ENCODE peak calls at places on chromosomes 11 and 22, in nine cellular contexts. One of them, this sample, is unnamed.

GRCh38 chr22:24503137-24503850 is 8.2 kb downstream of the UPB1 start:
- DNase-seq in A549: peak
- DNase-seq in transverse colon: peak
- DNase-seq in heart left ventricle: peak
- DNase-seq in sigmoid colon: no peak
- DNase-seq in IMR-90: peak
- DNase-seq in stomach: peak
- DNase-seq in right lobe of liver: peak
- DNase-seq in K562: peak
- DNase-seq in this sample: peak

GRCh38 chr22:38243007-38243775 is 29.6 kb downstream of the TMEM184B start:
- DNase-seq in A549: peak
- DNase-seq in transverse colon: peak
- DNase-seq in heart left ventricle: peak
- DNase-seq in sigmoid colon: no peak
- DNase-seq in IMR-90: peak
- DNase-seq in stomach: peak
- DNase-seq in right lobe of liver: no peak
- DNase-seq in K562: no peak
- DNase-seq in this sample: no peak

GRCh38 chr11:16809901-16810668 is 71.6 kb downstream of the C11orf58 start:
- DNase-seq in A549: no peak
- DNase-seq in transverse colon: no peak
- DNase-seq in heart left ventricle: peak
- DNase-seq in sigmoid colon: peak
- DNase-seq in IMR-90: peak
- DNase-seq in stomach: no peak
- DNase-seq in right lobe of liver: peak
- DNase-seq in K562: no peak
- DNase-seq in this sample: peak

GRCh38 chr11:33375688-33376311 is 118.6 kb downstream of the HIPK3 start:
- DNase-seq in A549: no peak
- DNase-seq in transverse colon: no peak
- DNase-seq in heart left ventricle: no peak
- DNase-seq in sigmoid colon: no peak
- DNase-seq in IMR-90: peak
- DNase-seq in stomach: no peak
- DNase-seq in right lobe of liver: no peak
- DNase-seq in K562: no peak
- DNase-seq in this sample: no peak

GRCh38 chr22:49351761-49352221 is 475.9 kb downstream of the BRD1 start:
- DNase-seq in A549: no peak
- DNase-seq in transverse colon: no peak
- DNase-seq in heart left ventricle: no peak
- DNase-seq in sigmoid colon: no peak
- DNase-seq in IMR-90: no peak
- DNase-seq in stomach: peak
- DNase-seq in right lobe of liver: no peak
- DNase-seq in K562: no peak
- DNase-seq in this sample: no peak

GRCh38 chr22:49451070-49451840 is 376.4 kb downstream of the BRD1 start:
- DNase-seq in A549: no peak
- DNase-seq in transverse colon: no peak
- DNase-seq in heart left ventricle: no peak
- DNase-seq in sigmoid colon: no peak
- DNase-seq in IMR-90: no peak
- DNase-seq in stomach: no peak
- DNase-seq in right lobe of liver: no peak
- DNase-seq in K562: no peak
- DNase-seq in this sample: no peak

GRCh38 chr11:65382036-65382803 is at the start of gene SLC25A45:
- DNase-seq in A549: peak
- DNase-seq in transverse colon: peak
- DNase-seq in heart left ventricle: peak
- DNase-seq in sigmoid colon: peak
- DNase-seq in IMR-90: peak
- DNase-seq in stomach: peak
- DNase-seq in right lobe of liver: peak
- DNase-seq in K562: peak
- DNase-seq in this sample: peak

GRCh38 chr11:58275002-58275401 is 6.9 kb upstream of the OR10W1 start:
- DNase-seq in A549: no peak
- DNase-seq in transverse colon: no peak
- DNase-seq in heart left ventricle: no peak
- DNase-seq in sigmoid colon: no peak
- DNase-seq in IMR-90: no peak
- DNase-seq in stomach: no peak
- DNase-seq in right lobe of liver: no peak
- DNase-seq in K562: no peak
- DNase-seq in this sample: no peak

DNA sequence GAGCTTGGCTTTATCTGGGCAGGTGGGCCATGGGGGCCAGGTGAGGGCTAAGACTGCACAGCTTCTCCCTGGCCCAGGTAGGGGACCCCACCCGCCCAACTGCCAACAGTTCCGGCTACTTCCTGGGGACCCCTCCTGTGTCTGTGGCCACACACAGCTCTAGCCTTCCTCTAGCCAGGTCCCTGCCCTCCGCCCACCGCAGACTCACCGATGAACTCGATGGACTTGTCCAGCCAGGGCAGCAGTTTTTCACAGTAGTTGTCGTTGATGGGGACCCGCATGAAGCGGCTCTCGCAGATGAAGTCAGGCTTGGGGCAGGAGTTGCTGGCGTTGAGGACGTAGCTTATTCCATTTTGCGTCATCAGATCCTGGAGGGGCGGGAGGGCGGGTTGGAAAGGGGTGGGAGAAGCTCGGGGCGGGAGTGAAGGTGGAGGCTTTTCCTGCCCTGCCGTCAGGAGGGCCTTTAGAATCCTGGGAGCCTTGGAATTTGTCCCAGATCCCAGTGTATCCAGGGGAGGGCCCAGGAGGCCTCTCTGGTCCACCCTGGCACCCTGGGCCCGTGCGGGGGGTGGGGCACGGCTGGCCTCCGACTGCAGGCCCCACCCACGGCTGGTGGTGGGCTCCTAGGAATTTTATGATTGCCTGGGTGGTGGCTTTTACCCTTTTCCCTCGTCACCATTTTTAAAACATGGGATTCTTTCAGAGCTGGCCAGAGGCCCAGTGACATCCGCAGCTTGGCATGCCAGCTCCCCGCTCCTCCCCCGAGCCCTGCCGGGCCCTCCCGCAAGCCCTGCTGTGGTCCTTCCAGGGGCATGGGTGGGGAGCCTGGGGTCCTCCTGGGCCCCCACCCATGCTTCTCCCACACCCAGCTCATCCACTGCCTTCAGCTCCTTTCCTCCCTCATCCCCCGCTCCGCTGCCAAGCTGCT is 13.9 kb downstream of the DUSP8 start:
- DNase-seq in A549: peak
- DNase-seq in transverse colon: peak
- DNase-seq in heart left ventricle: peak
- DNase-seq in sigmoid colon: peak
- DNase-seq in IMR-90: peak
- DNase-seq in stomach: peak
- DNase-seq in right lobe of liver: peak
- DNase-seq in K562: no peak
- DNase-seq in this sample: peak
- H3K27ac ChIP-seq in A549: peak
- H3K27ac ChIP-seq in transverse colon: peak
- H3K27ac ChIP-seq in heart left ventricle: peak
- H3K27ac ChIP-seq in sigmoid colon: peak
- H3K27ac ChIP-seq in IMR-90: peak
- H3K27ac ChIP-seq in stomach: peak
- H3K27ac ChIP-seq in right lobe of liver: peak
- H3K27ac ChIP-seq in K562: no peak
- H3K27ac ChIP-seq in this sample: peak

DNA sequence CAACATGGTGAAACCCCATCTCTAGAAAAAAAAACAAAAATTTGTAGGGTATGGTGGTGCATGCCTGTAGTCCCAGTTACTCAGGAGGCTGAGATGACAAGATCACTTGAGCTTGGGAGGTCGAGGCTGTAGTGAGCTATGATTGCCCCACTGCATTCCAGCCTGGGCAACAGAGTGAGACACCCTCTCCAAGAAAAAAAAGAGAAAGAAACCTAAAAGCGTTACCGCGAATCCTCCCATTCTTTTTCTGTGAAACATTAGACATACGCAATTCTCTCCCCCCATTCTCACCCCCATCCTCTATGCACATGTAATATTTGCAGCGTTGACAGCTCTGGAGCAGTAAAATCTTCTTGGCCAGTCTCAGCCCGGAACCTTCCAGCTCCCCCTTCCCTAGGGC is 2.1 kb downstream of the LRP4 start:
- DNase-seq in A549: no peak
- DNase-seq in transverse colon: no peak
- DNase-seq in heart left ventricle: no peak
- DNase-seq in sigmoid colon: no peak
- DNase-seq in IMR-90: no peak
- DNase-seq in stomach: no peak
- DNase-seq in right lobe of liver: no peak
- DNase-seq in K562: no peak
- DNase-seq in this sample: peak
- H3K4me3 ChIP-seq in A549: peak
- H3K4me3 ChIP-seq in transverse colon: no peak
- H3K4me3 ChIP-seq in heart left ventricle: peak
- H3K4me3 ChIP-seq in sigmoid colon: peak
- H3K4me3 ChIP-seq in IMR-90: peak
- H3K4me3 ChIP-seq in stomach: peak
- H3K4me3 ChIP-seq in right lobe of liver: no peak
- H3K4me3 ChIP-seq in K562: no peak
- H3K4me3 ChIP-seq in this sample: peak

GRCh38 chr11:34437224-34437879 is 1.4 kb upstream of the CAT start:
- DNase-seq in A549: no peak
- DNase-seq in transverse colon: no peak
- DNase-seq in heart left ventricle: no peak
- DNase-seq in sigmoid colon: no peak
- DNase-seq in IMR-90: no peak
- DNase-seq in stomach: no peak
- DNase-seq in right lobe of liver: no peak
- DNase-seq in K562: no peak
- DNase-seq in this sample: no peak

GRCh38 chr11:34439521-34440258 is 956 bp downstream of the CAT start:
- DNase-seq in A549: no peak
- DNase-seq in transverse colon: peak
- DNase-seq in heart left ventricle: no peak
- DNase-seq in sigmoid colon: no peak
- DNase-seq in IMR-90: no peak
- DNase-seq in stomach: no peak
- DNase-seq in right lobe of liver: peak
- DNase-seq in K562: no peak
- DNase-seq in this sample: no peak

GRCh38 chr11:34443136-34443535 is 4.4 kb downstream of the CAT start:
- DNase-seq in A549: no peak
- DNase-seq in transverse colon: no peak
- DNase-seq in heart left ventricle: no peak
- DNase-seq in sigmoid colon: no peak
- DNase-seq in IMR-90: no peak
- DNase-seq in stomach: no peak
- DNase-seq in right lobe of liver: no peak
- DNase-seq in K562: no peak
- DNase-seq in this sample: no peak

GRCh38 chr11:34441814-34442213 is 3.1 kb downstream of the CAT start:
- DNase-seq in A549: no peak
- DNase-seq in transverse colon: no peak
- DNase-seq in heart left ventricle: no peak
- DNase-seq in sigmoid colon: no peak
- DNase-seq in IMR-90: no peak
- DNase-seq in stomach: no peak
- DNase-seq in right lobe of liver: no peak
- DNase-seq in K562: no peak
- DNase-seq in this sample: no peak

DNA sequence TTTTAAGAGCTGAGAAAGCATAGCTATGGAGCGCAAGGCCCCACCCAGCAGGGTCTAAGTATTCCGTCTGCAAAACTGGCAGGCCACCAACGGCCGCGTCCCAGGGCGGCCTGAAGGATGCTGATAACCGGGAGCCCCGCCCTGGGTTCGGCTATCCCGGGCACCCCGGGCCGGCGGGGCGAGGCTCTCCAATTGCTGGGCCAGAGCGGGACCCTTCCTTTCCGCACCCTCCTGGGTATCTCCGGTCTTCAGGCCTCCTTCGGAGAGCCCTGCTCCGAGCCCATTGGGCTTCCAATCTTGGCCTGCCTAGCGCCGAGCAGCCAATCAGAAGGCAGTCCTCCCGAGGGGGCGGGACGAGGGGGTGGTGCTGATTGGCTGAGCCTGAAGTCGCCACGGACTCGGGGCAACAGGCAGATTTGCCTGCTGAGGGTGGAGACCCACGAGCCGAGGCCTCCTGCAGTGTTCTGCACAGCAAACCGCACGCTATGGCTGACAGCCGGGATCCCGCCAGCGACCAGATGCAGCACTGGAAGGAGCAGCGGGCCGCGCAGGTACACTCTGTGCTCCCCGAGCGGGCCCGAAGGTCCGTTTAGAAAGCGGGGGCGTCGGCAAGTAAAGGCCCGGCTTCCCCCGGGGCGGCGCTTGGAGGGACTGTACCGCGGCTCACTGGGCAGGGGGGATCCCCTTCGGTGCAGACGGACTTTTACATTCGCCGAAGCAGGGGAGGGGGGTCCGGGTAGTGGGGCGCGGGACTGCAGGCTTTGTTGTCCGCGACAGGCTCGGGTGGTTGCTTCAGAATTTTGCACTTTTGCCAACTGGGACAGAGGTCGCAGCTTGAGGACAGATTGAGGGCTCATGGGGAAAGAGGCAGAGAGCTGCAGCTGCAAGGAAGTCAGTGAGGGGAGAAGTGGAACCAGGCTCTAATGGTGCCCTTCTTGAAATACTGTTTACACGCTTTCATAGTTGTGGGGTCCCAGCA is at the start of gene CAT:
- DNase-seq in A549: peak
- DNase-seq in transverse colon: peak
- DNase-seq in heart left ventricle: peak
- DNase-seq in sigmoid colon: peak
- DNase-seq in IMR-90: peak
- DNase-seq in stomach: peak
- DNase-seq in right lobe of liver: peak
- DNase-seq in K562: peak
- DNase-seq in this sample: peak
- TF ChIP-seq POLR2A in A549: peak
- TF ChIP-seq POLR2A in transverse colon: peak
- TF ChIP-seq POLR2A in heart left ventricle: peak
- TF ChIP-seq POLR2A in sigmoid colon: no peak
- TF ChIP-seq POLR2A in IMR-90: peak
- TF ChIP-seq POLR2A in stomach: no peak
- TF ChIP-seq POLR2A in right lobe of liver: peak
- TF ChIP-seq POLR2A in K562: peak
- TF ChIP-seq POLR2A in this sample: peak

GRCh38 chr22:39350803-39351688 is 1.3 kb downstream of the SYNGR1 start:
- DNase-seq in A549: no peak
- DNase-seq in transverse colon: no peak
- DNase-seq in heart left ventricle: no peak
- DNase-seq in sigmoid colon: no peak
- DNase-seq in IMR-90: no peak
- DNase-seq in stomach: no peak
- DNase-seq in right lobe of liver: no peak
- DNase-seq in K562: no peak
- DNase-seq in this sample: no peak

GRCh38 chr22:39348909-39349505 is 784 bp upstream of the SYNGR1 start:
- DNase-seq in A549: no peak
- DNase-seq in transverse colon: peak
- DNase-seq in heart left ventricle: no peak
- DNase-seq in sigmoid colon: no peak
- DNase-seq in IMR-90: no peak
- DNase-seq in stomach: no peak
- DNase-seq in right lobe of liver: peak
- DNase-seq in K562: no peak
- DNase-seq in this sample: no peak

GRCh38 chr22:39349967-39350802 is at the start of gene SYNGR1:
- DNase-seq in A549: no peak
- DNase-seq in transverse colon: no peak
- DNase-seq in heart left ventricle: no peak
- DNase-seq in sigmoid colon: no peak
- DNase-seq in IMR-90: no peak
- DNase-seq in stomach: peak
- DNase-seq in right lobe of liver: no peak
- DNase-seq in K562: no peak
- DNase-seq in this sample: no peak

GRCh38 chr22:39351689-39352214 is 2.0 kb downstream of the SYNGR1 start:
- DNase-seq in A549: no peak
- DNase-seq in transverse colon: no peak
- DNase-seq in heart left ventricle: no peak
- DNase-seq in sigmoid colon: no peak
- DNase-seq in IMR-90: peak
- DNase-seq in stomach: no peak
- DNase-seq in right lobe of liver: no peak
- DNase-seq in K562: no peak
- DNase-seq in this sample: no peak

DNA sequence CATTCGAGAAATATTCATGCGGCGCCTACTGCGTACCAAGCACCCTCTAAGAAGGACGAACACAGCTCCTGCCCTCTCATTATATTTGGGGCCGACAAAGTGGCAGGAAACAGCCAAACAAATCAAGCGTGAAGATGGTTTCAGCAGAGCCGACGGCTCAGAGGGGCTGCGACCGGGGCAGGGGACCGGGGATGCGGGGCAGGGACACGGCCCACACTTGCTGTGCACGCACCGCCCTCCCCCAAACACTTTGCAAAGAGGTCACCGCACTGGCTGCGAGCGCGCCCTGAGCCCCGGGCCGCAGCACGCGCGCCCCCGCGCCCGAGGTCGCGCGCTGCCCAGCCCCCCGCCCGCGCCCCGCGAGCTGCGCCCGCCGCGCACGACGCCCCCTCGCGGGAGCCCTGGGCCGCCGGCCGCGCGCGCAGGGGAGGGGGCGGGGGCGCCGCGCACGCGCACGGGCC is 255 bp upstream of the SYNGR1 start:
- DNase-seq in A549: no peak
- DNase-seq in transverse colon: peak
- DNase-seq in heart left ventricle: peak
- DNase-seq in sigmoid colon: no peak
- DNase-seq in IMR-90: no peak
- DNase-seq in stomach: peak
- DNase-seq in right lobe of liver: no peak
- DNase-seq in K562: peak
- DNase-seq in this sample: no peak
- H3K27ac ChIP-seq in A549: peak
- H3K27ac ChIP-seq in transverse colon: peak
- H3K27ac ChIP-seq in heart left ventricle: peak
- H3K27ac ChIP-seq in sigmoid colon: peak
- H3K27ac ChIP-seq in IMR-90: peak
- H3K27ac ChIP-seq in stomach: peak
- H3K27ac ChIP-seq in right lobe of liver: no peak
- H3K27ac ChIP-seq in K562: no peak
- H3K27ac ChIP-seq in this sample: peak

This sample was measured in prostate gland.